ENCODE peak calls at places on chromosome 12, in four cellular contexts. B is HL-60, E is GM12891, U is K562. J is an unnamed sample.

GRCh38 chr12:47686645-47687240 is 19.1 kb downstream of the RPAP3 start:
- DNase-seq in B (peak; percentile 28), E (no peak), U (peak; percentile 35), J (no peak)

GRCh38 chr12:50241178-50241577 is 42.1 kb downstream of the LIMA1 start:
- DNase-seq in B (no peak), E (no peak), U (no peak), J (no peak)

GRCh38 chr12:59396519-59396918 is 199.3 kb upstream of the SLC16A7 start:
- DNase-seq in B (no peak), E (no peak), U (no peak), J (no peak)

GRCh38 chr12:110180591-110181005 is 56.4 kb downstream of the IFT81 start:
- DNase-seq in B (no peak), E (no peak), U (no peak), J (no peak)

GRCh38 chr12:124676725-124677462 is 109.5 kb upstream of the NCOR2 start:
- DNase-seq in B (no peak), E (no peak), U (no peak), J (no peak)

GRCh38 chr12:3725267-3726115 is 27.4 kb downstream of the CRACR2A start:
- DNase-seq in B (no peak), E (no peak), U (no peak), J (no peak)

GRCh38 chr12:62210422-62210821 is 49.8 kb upstream of the USP15 start:
- DNase-seq in B (peak; percentile 62), E (no peak), U (peak; percentile 55), J (no peak)

GRCh38 chr12:94193623-94194022 is 45.2 kb downstream of the PLXNC1 start:
- DNase-seq in B (no peak), E (no peak), U (no peak), J (no peak)

GRCh38 chr12:57248934-57249742 is 1.8 kb downstream of the STAC3 start:
- DNase-seq in B (peak; percentile 92), E (no peak), U (peak; percentile 73), J (no peak)

GRCh38 chr12:53927220-53928029 is 11.2 kb upstream of the HOXC13 start:
- DNase-seq in B (no peak), E (no peak), U (no peak), J (no peak)

GRCh38 chr12:68805592-68806120 is 2.3 kb upstream of the MDM2 start:
- DNase-seq in B (no peak), E (no peak), U (no peak), J (no peak)

GRCh38 chr12:3752741-3753486 is at the start of gene CRACR2A:
- DNase-seq in B (peak; percentile 74), E (peak; percentile 85), U (peak; percentile 87), J (peak; percentile 31)

GRCh38 chr12:67436230-67436629 is 167.1 kb downstream of the CAND1 start:
- DNase-seq in B (no peak), E (no peak), U (no peak), J (no peak)

GRCh38 chr12:93918262-93918661 is 230.1 kb upstream of the PLXNC1 start:
- DNase-seq in B (no peak), E (no peak), U (no peak), J (no peak)

GRCh38 chr12:6158263-6158662 is 33.8 kb upstream of the VWF start:
- DNase-seq in B (no peak), E (no peak), U (no peak), J (no peak)

GRCh38 chr12:130026608-130027176 is 122.9 kb upstream of the TMEM132D start:
- DNase-seq in B (peak; percentile 18), E (peak; percentile 43), U (peak; percentile 46), J (no peak)

GRCh38 chr12:5390174-5390799 is 41.6 kb upstream of the NTF3 start:
- DNase-seq in B (no peak), E (no peak), U (no peak), J (no peak)

GRCh38 chr12:117850048-117850447 is 118.7 kb downstream of the KSR2 start:
- DNase-seq in B (no peak), E (peak; percentile 31), U (peak; percentile 83), J (no peak)

GRCh38 chr12:104171785-104172563 is 34.0 kb upstream of the NFYB start:
- DNase-seq in B (no peak), E (no peak), U (peak; percentile 97), J (no peak)

GRCh38 chr12:117045175-117045997 is 53.8 kb downstream of the TESC start:
- DNase-seq in B (peak; percentile 60), E (no peak), U (no peak), J (no peak)

GRCh38 chr12:116366824-116367223 is 89.3 kb upstream of the MED13L start:
- DNase-seq in B (no peak), E (no peak), U (no peak), J (no peak)

GRCh38 chr12:126869644-126870043 is 1397.3 kb upstream of the TMEM132C start:
- DNase-seq in B (no peak), E (no peak), U (peak; percentile 72), J (no peak)

GRCh38 chr12:126873701-126874100 is 1393.3 kb upstream of the TMEM132C start:
- DNase-seq in B (no peak), E (no peak), U (no peak), J (no peak)

GRCh38 chr12:126879820-126880219 is 1387.2 kb upstream of the TMEM132C start:
- DNase-seq in B (no peak), E (no peak), U (no peak), J (no peak)

DNA sequence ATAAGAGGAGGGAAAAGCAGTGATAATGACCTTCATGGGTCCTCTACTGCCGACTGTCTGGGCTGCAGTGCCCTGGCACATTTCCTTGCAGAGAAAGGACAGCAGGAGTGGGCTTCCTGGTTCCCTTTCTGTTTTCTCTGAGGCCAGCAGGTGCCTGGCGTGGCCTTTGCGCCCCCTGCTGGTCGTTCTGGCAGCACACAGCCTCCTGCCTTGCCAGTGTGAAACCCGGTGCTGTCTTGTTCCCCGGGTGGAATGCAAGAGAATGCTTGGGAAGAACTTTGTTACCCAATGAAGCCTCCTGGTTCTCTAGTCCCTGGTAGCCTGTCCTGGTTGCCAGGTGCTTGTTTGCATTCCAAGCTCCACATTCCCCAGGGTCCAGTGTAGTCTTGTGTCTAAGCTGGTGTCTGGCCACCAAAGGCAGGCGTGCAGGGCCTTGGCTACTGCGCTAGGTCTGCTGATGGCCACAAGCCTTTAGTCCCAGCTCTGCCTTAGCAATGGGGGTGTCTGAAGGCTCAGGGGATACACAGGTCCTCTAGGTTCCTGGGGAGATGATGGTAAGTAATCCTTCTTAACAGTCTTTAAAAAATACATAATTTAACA is 1392.4 kb upstream of the TMEM132C start:
- DNase-seq in B (peak; percentile 52), E (peak; percentile 61), U (peak; percentile 79), J (peak; percentile 1)
- TF ChIP-seq SPI1 in B (no peak), E (no peak), U (no peak), J (peak; percentile 4)

GRCh38 chr12:66268562-66268961 is 33.7 kb upstream of the HELB start:
- DNase-seq in B (peak; percentile 64), E (no peak), U (no peak), J (peak; percentile 7)

GRCh38 chr12:66270613-66271012 is 31.7 kb upstream of the HELB start:
- DNase-seq in B (peak; percentile 64), E (no peak), U (no peak), J (no peak)

GRCh38 chr12:66272650-66273049 is 29.6 kb upstream of the HELB start:
- DNase-seq in B (no peak), E (no peak), U (no peak), J (no peak)

GRCh38 chr12:66269142-66269541 is 33.2 kb upstream of the HELB start:
- DNase-seq in B (peak; percentile 41), E (no peak), U (no peak), J (no peak)

GRCh38 chr12:66269757-66270383 is 32.4 kb upstream of the HELB start:
- DNase-seq in B (peak; percentile 69), E (no peak), U (no peak), J (peak; percentile 5)
- TF ChIP-seq SPI1 in B (no peak), E (no peak), U (no peak), J (no peak)

GRCh38 chr12:90233168-90234100 is 524.8 kb upstream of the ATP2B1 start:
- DNase-seq in B (no peak), E (no peak), U (no peak), J (no peak)
- TF ChIP-seq SPI1 in B (no peak), E (no peak), U (no peak), J (no peak)

GRCh38 chr12:64680235-64680634 is 69.9 kb downstream of the RASSF3 start:
- DNase-seq in B (no peak), E (no peak), U (peak; percentile 45), J (no peak)

GRCh38 chr12:64685076-64685475 is 74.1 kb downstream of the GNS start:
- DNase-seq in B (no peak), E (no peak), U (no peak), J (no peak)

GRCh38 chr12:64681200-64682052 is 71.1 kb downstream of the RASSF3 start:
- DNase-seq in B (peak; percentile 59), E (no peak), U (no peak), J (no peak)

GRCh38 chr12:64685605-64686004 is 73.6 kb downstream of the GNS start:
- DNase-seq in B (no peak), E (no peak), U (no peak), J (no peak)

DNA sequence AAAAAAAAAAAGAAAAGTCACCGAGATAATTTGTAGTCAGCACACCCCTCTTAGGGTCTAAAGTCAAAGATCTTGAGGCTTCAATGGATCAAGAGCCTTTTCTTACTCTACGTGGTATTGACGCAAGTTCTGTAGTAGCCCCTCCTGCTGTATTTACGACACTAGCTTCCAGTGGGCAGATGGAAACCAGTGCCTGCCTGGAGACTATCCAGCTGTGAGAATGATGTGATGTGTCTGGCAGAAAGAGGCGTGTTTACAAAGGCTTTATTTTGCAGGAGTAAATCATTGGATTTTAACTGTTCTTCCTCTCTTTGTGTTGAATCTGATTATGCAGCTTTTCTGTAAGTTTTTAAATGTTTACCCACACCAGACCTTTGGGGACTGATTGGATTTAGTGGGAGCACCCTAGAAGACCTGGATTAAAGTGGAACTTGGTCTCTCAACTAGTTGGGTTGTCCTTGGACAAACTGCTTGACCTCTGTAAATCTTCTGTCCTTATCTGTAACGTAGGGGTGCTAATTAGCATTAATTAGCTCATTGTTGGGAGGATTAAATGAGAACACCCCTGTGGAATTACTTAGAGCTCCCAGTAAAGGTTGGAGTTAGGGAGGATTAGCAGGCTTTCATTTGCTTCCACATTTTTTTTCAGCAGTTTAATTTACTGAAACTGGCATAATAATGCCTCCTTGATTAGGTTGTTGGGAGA is 72.4 kb downstream of the RASSF3 start:
- DNase-seq in B (no peak), E (no peak), U (no peak), J (no peak)
- TF ChIP-seq SPI1 in B (no peak), E (no peak), U (no peak), J (no peak)

DNA sequence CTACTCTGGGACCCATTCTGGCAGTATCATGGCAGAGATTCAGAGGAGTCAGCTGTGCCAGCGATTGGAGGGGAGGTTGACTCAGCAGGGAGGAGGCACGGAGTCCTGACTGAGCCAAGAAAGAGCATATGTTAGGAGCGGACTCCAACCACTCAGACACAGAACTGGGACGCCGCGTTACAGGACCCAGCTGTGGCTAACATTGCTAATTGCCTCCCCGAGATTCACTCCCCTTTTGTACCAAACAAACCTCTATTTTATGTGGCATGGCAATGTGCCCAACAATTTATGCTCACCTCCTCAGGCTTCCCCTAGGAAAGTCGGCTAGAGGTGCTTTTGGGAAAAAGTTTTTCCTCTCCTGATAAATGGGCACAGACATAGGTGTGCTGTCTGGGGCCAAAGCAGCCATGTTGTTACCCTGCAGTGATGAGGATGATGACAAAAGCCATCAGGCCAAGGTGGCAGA is 15.2 kb upstream of the CLIP1 start:
- DNase-seq in B (no peak), E (no peak), U (no peak), J (no peak)
- TF ChIP-seq SPI1 in B (no peak), E (no peak), U (no peak), J (no peak)